ENCODE peak calls at places on chromosomes 7 and 10, in seven cellular contexts. A is DND-41, B is upper lobe of right lung, T is PC-9, C is fibroblast of mammary gland, H is fibroblast of lung, R is kidney epithelial cell. N is an unnamed sample.

GRCh38 chr7:69967152-69967591 is 368.9 kb downstream of the AUTS2 start:
- DNase-seq in A (no peak), B (no peak), T (no peak), C (peak), H (peak), R (no peak), N (no peak)

GRCh38 chr7:7565018-7565680 is 1.5 kb upstream of the MIOS start:
- DNase-seq in A (no peak), B (no peak), T (no peak), C (no peak), H (no peak), R (no peak), N (no peak)

GRCh38 chr10:51231754-51232153 is 157.5 kb downstream of the PRKG1 start:
- DNase-seq in A (no peak), B (no peak), T (no peak), C (peak), H (no peak), R (no peak), N (no peak)

GRCh38 chr7:92851732-92852131 is 15.4 kb upstream of the CDK6 start:
- DNase-seq in A (no peak), B (no peak), T (no peak), C (no peak), H (peak), R (no peak), N (no peak)

GRCh38 chr10:124343351-124344265 is 75.1 kb downstream of the OAT start:
- DNase-seq in A (no peak), B (peak), T (no peak), C (no peak), H (no peak), R (no peak), N (no peak)

GRCh38 chr10:33952692-33953360 is 618.4 kb upstream of the NRP1 start:
- DNase-seq in A (no peak), B (no peak), T (peak), C (peak), H (peak), R (peak), N (no peak)

GRCh38 chr7:72254455-72254854 is 157.7 kb downstream of the CALN1 start:
- DNase-seq in A (no peak), B (no peak), T (no peak), C (no peak), H (no peak), R (no peak), N (no peak)

GRCh38 chr10:87635498-87636312 is 24.0 kb upstream of the PAPSS2 start:
- DNase-seq in A (no peak), B (no peak), T (peak), C (peak), H (peak), R (peak), N (peak)

GRCh38 chr7:154576604-154577003 is 426.3 kb downstream of the PAXIP1 start:
- DNase-seq in A (no peak), B (no peak), T (no peak), C (no peak), H (no peak), R (no peak), N (no peak)

GRCh38 chr10:118470470-118470869 is 125.0 kb downstream of the PRLHR start:
- DNase-seq in A (no peak), B (no peak), T (no peak), C (no peak), H (no peak), R (no peak), N (no peak)

GRCh38 chr10:68628576-68629127 is 68.5 kb downstream of the TET1 start:
- DNase-seq in A (peak), B (no peak), T (no peak), C (no peak), H (peak), R (peak), N (no peak)

GRCh38 chr7:36272211-36272566 is 117.5 kb upstream of the ANLN start:
- DNase-seq in A (no peak), B (no peak), T (no peak), C (no peak), H (no peak), R (no peak), N (no peak)

GRCh38 chr10:30160431-30160982 is 101.1 kb upstream of the JCAD start:
- DNase-seq in A (no peak), B (no peak), T (no peak), C (no peak), H (no peak), R (no peak), N (no peak)

GRCh38 chr10:86757110-86757790 is 831 bp downstream of the BMPR1A start:
- DNase-seq in A (peak), B (peak), T (peak), C (peak), H (peak), R (no peak), N (no peak)

GRCh38 chr10:102040305-102040704 is 15.7 kb downstream of the ARMH3 start:
- DNase-seq in A (no peak), B (no peak), T (no peak), C (no peak), H (no peak), R (no peak), N (no peak)

GRCh38 chr10:129888784-129889616 is 75.1 kb downstream of the EBF3 start:
- DNase-seq in A (peak), B (no peak), T (no peak), C (peak), H (no peak), R (no peak), N (no peak)

GRCh38 chr7:121372376-121373024 is 23.6 kb downstream of the FAM3C start:
- DNase-seq in A (no peak), B (no peak), T (no peak), C (peak), H (peak), R (no peak), N (no peak)

GRCh38 chr7:121371367-121371766 is 24.7 kb downstream of the FAM3C start:
- DNase-seq in A (no peak), B (no peak), T (no peak), C (no peak), H (no peak), R (no peak), N (no peak)

GRCh38 chr7:121369462-121369861 is 26.6 kb downstream of the FAM3C start:
- DNase-seq in A (no peak), B (no peak), T (no peak), C (peak), H (peak), R (no peak), N (no peak)

GRCh38 chr7:121376982-121377381 is 19.1 kb downstream of the FAM3C start:
- DNase-seq in A (no peak), B (no peak), T (no peak), C (no peak), H (no peak), R (no peak), N (no peak)

GRCh38 chr7:121373177-121373576 is 22.9 kb downstream of the FAM3C start:
- DNase-seq in A (no peak), B (no peak), T (no peak), C (no peak), H (no peak), R (no peak), N (no peak)
- TF ChIP-seq CTCF in A (no peak), B (no peak), T (peak), C (no peak), H (no peak), R (peak), N (peak)

GRCh38 chr10:12484945-12485805 is 135.8 kb downstream of the CAMK1D start:
- DNase-seq in A (peak), B (no peak), T (no peak), C (no peak), H (no peak), R (no peak), N (no peak)
- H3K4me3 ChIP-seq in A (no peak), B (no peak), T (no peak), C (no peak), H (no peak), R (no peak), N (no peak)

GRCh38 chr10:62379394-62379793 is 5.2 kb downstream of the ZNF365 start:
- DNase-seq in A (no peak), B (no peak), T (no peak), C (no peak), H (no peak), R (no peak), N (no peak)
- TF ChIP-seq CTCF in A (no peak), B (no peak), T (no peak), C (no peak), H (no peak), R (no peak), N (no peak)

DNA sequence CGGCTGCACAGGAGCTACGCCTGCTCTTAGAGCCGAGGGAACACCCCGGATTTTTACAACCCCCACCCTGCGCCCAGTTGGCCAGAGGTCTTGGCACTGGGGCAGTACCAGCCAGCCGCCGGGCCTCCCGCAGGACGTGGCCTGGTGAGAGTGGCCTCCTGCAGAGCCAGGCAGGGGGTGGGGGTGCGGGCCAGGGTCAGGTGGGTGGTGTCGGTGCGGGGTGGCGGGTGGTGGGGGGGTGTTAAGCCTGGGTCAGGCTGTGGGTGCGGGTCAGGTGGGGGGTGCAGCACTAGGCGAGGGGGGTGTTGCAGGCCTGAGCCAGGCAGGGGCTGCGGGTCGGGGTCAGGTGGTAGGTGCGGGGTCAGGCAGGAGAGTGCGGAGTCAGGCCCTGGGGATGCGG is 647 bp downstream of the ECHS1 start:
- DNase-seq in A (no peak), B (no peak), T (no peak), C (no peak), H (no peak), R (no peak), N (no peak)
- H3K4me3 ChIP-seq in A (peak), B (peak), T (peak), C (peak), H (no peak), R (peak), N (peak)